ENCODE peak calls at places on chromosomes 11 and 22, in six cellular contexts. B, G, R, P, Y and S are unnamed samples.

GRCh38 chr22:42111798-42112197 is 18.8 kb downstream of the CYP2D6 start:
- DNase-seq in G (no peak), R (no peak), B (no peak), P (no peak), Y (no peak), S (no peak)

GRCh38 chr22:38219644-38220043 is 17.9 kb downstream of the MAFF start:
- DNase-seq in B (no peak), Y (no peak), G (no peak), P (no peak), R (no peak), S (no peak)

GRCh38 chr22:20524004-20524481 is 16.6 kb downstream of the MED15 start:
- DNase-seq in B (no peak), G (peak; percentile 35), R (no peak), P (no peak), Y (no peak), S (no peak)

GRCh38 chr11:111081021-111081511 is 164.5 kb upstream of the POU2AF2 start:
- DNase-seq in R (no peak), G (no peak), B (no peak), P (no peak), Y (peak; percentile 44), S (no peak)

GRCh38 chr11:106875013-106875412 is 143.3 kb downstream of the GUCY1A2 start:
- DNase-seq in R (no peak), G (peak; percentile 47), P (no peak), Y (peak; percentile 12), B (no peak), S (no peak)

GRCh38 chr11:32892355-32893090 is at the start of gene QSER1:
- DNase-seq in Y (peak; percentile 85), P (peak; percentile 61), R (peak; percentile 45), B (peak; percentile 79), G (peak; percentile 53), S (peak; percentile 65)

GRCh38 chr11:122652495-122652894 is 3.0 kb upstream of the UBASH3B start:
- DNase-seq in P (no peak), Y (no peak), B (no peak), G (no peak), R (no peak), S (no peak)

GRCh38 chr11:71266114-71266833 is 13.9 kb upstream of the SHANK2 start:
- DNase-seq in B (no peak), P (peak; percentile 81), Y (no peak), R (no peak), G (no peak), S (no peak)

GRCh38 chr11:102109896-102110760 is at the start of gene YAP1:
- DNase-seq in G (peak; percentile 97), Y (peak; percentile 95), B (peak; percentile 91), R (peak; percentile 80), P (peak; percentile 87), S (peak; percentile 44)

GRCh38 chr22:19103881-19104821 is 18.1 kb downstream of the DGCR2 start:
- DNase-seq in R (no peak), B (no peak), G (peak; percentile 21), P (no peak), Y (peak; percentile 26), S (no peak)

GRCh38 chr22:37804886-37805857 is 2.6 kb upstream of the GCAT start:
- DNase-seq in B (peak; percentile 93), R (peak; percentile 82), P (peak; percentile 83), Y (peak; percentile 88), G (peak; percentile 72), S (peak; percentile 81)

GRCh38 chr22:19734837-19735382 is 11.6 kb downstream of the GP1BB start:
- DNase-seq in G (no peak), P (no peak), R (no peak), B (no peak), Y (no peak), S (no peak)

GRCh38 chr22:21443057-21443734 is 24.0 kb upstream of the TMEM191C start:
- DNase-seq in Y (no peak), R (peak; percentile 7), P (no peak), B (no peak), G (no peak), S (no peak)

DNA sequence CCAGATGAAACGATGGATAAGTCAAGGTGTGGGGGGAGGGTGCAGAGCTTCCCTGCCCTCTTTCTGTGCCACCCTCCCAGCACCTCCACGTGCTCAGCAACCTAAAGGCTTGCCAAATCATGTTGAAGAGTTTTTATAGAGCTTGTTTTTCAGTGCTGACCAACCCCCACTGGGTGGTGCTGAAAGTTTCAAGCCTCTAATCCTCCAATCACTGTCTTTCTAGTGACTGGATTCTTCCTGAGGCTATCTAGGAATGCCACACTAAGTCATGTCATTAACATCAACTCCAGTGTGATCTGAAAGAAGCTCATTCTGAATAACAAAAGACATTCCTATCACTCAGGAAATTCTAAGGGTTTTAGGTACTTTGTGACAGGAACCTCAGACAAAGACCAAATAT is 382.6 kb downstream of the DYNC2H1 start:
- DNase-seq in Y (no peak), R (no peak), P (no peak), B (no peak), G (no peak), S (no peak)
- H3K27ac ChIP-seq in Y (no peak overlapping the region), R (no peak overlapping the region), P (no peak overlapping the region), B (no peak overlapping the region), G (no peak overlapping the region), S (no peak overlapping the region)

DNA sequence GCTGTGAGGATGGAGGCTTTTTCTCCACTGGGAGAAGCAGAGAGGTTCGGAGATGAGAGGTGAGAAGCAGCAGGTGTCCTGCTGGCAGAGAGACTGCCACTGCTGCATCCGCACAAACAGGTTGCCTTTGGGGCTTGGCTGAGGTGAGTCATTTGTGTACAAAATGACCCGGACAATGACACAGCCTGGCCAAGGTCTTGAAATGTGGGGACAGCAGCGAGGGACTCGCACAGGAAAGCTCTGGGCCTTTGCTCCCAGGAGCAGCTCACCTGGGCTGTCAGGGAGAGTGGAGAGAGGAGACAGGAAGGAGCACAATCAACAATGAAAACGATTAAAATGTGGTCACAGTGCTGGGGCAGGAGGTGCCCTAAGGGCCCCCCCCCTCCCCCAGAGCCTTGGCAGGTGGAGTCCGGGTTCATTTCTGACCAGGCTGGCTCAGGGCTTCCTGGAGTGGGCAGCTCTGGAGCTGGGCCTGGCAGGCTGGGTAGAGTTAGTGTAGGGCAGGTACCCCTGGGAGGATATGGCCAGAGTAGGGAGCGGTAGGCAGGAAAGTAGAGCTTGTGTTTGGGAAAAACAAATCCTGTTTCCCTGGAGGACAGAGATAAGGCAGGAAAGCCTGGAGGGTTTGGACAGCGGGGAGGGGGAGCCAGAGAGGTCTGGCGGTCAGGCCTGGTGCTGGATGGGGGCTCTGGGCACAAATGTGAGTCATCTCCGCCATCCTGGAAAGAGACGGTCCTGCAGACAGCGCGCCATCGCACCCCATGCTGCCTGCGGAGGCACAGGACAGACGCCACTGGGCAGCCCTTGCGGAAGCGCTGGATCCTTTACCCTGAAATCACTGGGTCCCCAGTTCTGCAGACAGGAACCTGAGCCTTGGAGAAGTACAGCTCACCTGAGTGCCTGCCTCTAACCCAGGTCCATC is 37.8 kb upstream of the CELSR1 start:
- DNase-seq in Y (no peak), R (no peak), G (no peak), P (peak; percentile 90), B (peak; percentile 53), S (no peak)
- H3K27ac ChIP-seq in Y (no peak overlapping the region), R (peak overlapping the region; percentile 72), G (no peak overlapping the region), P (peak overlapping the region; percentile 97), B (peak overlapping the region; percentile 76), S (no peak overlapping the region)

DNA sequence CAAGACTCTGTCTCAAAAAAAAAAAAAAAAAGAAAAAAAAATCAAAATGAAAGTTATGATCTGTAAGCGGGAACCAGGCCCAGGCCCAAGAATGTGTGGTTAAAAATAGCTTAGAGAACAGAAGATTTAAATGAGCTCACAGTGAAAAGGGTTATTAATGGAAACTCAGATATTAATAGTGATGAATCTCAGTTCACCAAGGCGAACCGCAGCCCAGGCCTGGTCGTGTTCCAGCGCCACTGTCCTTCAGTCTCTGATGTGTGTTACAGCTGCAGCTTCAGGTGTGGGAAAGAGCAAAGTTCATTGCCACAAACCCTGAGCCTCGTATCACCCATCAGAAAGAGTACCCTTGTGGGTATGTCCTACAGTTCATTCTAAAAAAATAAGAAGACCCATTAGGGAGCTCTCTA is 107.1 kb downstream of the GAB2 start:
- DNase-seq in R (peak; percentile 22), B (peak; percentile 73), Y (peak; percentile 54), G (peak; percentile 49), P (peak; percentile 68), S (no peak)
- H3K27ac ChIP-seq in R (no peak overlapping the region), B (peak overlapping the region; percentile 37), Y (no peak overlapping the region), G (no peak overlapping the region), P (no peak overlapping the region), S (no peak overlapping the region)

DNA sequence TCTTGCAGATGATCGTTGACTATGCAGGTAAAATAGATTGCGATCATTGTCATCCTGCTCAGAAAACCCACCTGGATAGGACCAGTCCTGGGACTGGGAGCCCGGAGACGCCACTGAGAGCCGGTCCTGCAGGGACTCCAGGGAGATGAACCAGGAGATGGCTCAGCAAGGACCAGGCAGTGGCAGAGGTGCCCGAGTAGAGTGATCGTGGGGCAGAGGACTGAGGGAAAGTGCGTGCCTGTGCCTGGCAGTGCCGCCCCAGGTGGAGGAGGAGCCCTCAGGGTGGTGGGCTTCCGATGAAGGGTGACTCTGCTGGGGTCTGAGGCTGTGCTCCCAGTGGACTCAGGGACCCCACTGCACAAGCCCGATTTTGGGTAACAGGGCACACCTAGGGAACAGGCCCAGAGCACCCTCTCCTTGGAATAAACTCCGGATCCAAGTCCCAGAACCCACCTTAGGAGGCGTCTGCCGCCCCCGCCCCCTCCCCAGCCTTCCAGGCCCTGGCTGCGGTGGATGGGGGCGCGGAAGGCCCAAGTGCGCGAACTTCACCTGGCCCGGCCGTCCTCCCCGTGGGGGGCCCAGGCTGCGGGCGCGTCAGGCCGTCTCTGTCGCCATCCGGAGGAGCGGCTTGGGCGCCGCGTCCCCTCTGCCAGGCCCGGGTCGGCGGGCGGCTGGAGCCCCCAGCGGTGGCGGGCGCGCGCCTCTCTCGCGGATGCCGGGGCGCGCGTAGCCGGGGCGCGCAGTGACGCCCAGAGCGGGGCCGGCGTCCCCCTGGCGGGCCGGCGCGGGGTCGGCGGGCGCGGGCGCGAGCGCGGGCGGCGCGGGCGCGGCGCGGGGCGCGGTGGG is 1338.8 kb downstream of the BRD1 start:
- DNase-seq in Y (peak; percentile 24), G (no peak), P (no peak), B (no peak), R (no peak), S (no peak)
- H3K27ac ChIP-seq in Y (no peak overlapping the region), G (no peak overlapping the region), P (no peak overlapping the region), B (no peak overlapping the region), R (no peak overlapping the region), S (peak overlapping the region; percentile 40)

DNA sequence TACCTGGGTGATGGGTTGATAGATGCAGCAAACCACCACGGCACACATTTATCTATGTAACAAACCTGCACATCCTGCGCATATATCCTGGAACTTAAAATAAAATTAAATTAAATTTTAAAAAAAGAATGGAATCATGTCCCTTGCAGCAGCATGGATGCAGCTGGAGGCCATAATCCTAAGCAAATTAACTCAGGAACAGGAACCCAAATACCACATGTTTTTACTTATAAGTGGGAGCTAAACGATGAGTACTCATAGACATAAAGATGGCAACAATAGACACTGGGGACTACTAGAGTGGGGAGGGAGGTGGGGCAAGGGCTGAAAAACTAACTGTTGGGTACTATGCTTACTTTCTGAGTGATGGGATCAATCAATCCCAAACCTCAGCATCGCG is 40.9 kb downstream of the CWC15 start:
- DNase-seq in G (no peak), R (no peak), B (no peak), Y (peak; percentile 19), P (no peak), S (no peak)
- H3K27ac ChIP-seq in G (peak overlapping the region; percentile 68), R (no peak overlapping the region), B (peak overlapping the region; percentile 25), Y (peak overlapping the region; percentile 91), P (no peak overlapping the region), S (no peak overlapping the region)

DNA sequence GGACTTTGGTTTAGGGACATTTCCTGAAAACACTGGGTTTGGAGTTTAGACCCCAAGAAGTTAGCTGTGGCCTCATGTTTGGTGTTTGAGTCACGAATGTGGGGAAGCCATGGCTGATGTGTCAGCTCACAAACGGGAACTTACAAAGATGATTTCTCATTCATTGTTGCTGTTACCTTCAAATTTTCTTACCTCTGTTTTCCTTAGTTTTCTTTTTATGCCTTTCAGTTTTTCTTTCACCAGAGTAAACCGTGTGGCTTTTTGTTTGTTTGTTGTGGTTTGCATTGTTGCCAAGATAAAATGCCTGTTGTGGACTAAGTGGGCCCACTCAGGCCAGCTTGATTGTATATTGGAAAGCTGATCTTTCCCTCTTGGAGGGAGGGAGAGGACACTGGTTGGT is 89.2 kb downstream of the SWAP70 start:
- DNase-seq in G (peak; percentile 89), B (no peak), P (no peak), Y (peak; percentile 89), R (no peak), S (no peak)
- H3K27ac ChIP-seq in G (peak overlapping the region; percentile 44), B (no peak overlapping the region), P (no peak overlapping the region), Y (peak overlapping the region; percentile 87), R (no peak overlapping the region), S (no peak overlapping the region)